ENCODE peak calls at places on chromosomes 12 and 14, in six cellular contexts. K, D, U, M, N and X are unnamed samples.

GRCh38 chr14:74784634-74785033 is 21.5 kb downstream of the YLPM1 start:
- DNase-seq in M (no peak), D (no peak), U (no peak), K (no peak), N (no peak), X (no peak)

GRCh38 chr12:123389560-123390351 is 5.8 kb downstream of the KMT5A start:
- DNase-seq in K (peak; percentile 39), D (peak; percentile 29), N (no peak), U (peak; percentile 25), M (no peak), X (no peak)

GRCh38 chr12:54300732-54301427 is at the start of gene NFE2:
- DNase-seq in N (no peak), D (peak; percentile 68), M (no peak), K (no peak), U (no peak), X (no peak)

GRCh38 chr12:66776974-66777373 is 98.1 kb upstream of the GRIP1 start:
- DNase-seq in N (peak; percentile 16), K (no peak), D (no peak), M (no peak), U (peak; percentile 22), X (peak; percentile 30)

GRCh38 chr12:96226801-96227348 is 32.7 kb downstream of the ELK3 start:
- DNase-seq in D (no peak), K (no peak), N (no peak), U (no peak), M (no peak), X (no peak)

GRCh38 chr12:11652351-11653040 is 3.0 kb downstream of the ETV6 start:
- DNase-seq in N (no peak), M (peak; percentile 40), U (no peak), D (no peak), K (no peak), X (no peak)

GRCh38 chr14:24508155-24508554 is at the start of gene CMA1:
- DNase-seq in U (no peak), N (no peak), M (no peak), K (no peak), D (no peak), X (no peak)

GRCh38 chr14:28719130-28719529 is 47.5 kb upstream of the FOXG1 start:
- DNase-seq in U (no peak), M (no peak), N (no peak), D (no peak), K (no peak), X (no peak)

GRCh38 chr12:14884458-14884878 is 1.2 kb downstream of the MGP start:
- DNase-seq in K (peak; percentile 93), M (peak; percentile 90), U (peak; percentile 47), D (peak; percentile 2), N (peak; percentile 44), X (peak; percentile 86)

GRCh38 chr12:107330901-107331431 is 237.6 kb upstream of the CRY1 start:
- DNase-seq in N (no peak), D (no peak), M (no peak), K (no peak), U (no peak), X (peak; percentile 20)

GRCh38 chr14:74478996-74479635 is 14.0 kb downstream of the NPC2 start:
- DNase-seq in K (no peak), N (no peak), U (no peak), D (peak; percentile 54), M (no peak), X (no peak)

GRCh38 chr12:128449146-128449894 is 182.3 kb downstream of the TMEM132C start:
- DNase-seq in K (no peak), D (no peak), M (no peak), U (no peak), N (no peak), X (no peak)

GRCh38 chr12:22415342-22416309 is 81.1 kb upstream of the ST8SIA1 start:
- DNase-seq in D (no peak), N (no peak), M (no peak), U (no peak), K (no peak), X (no peak)

GRCh38 chr12:109645194-109645593 is 68.4 kb upstream of the FAM222A start:
- DNase-seq in M (no peak), N (no peak), K (no peak), U (no peak), D (no peak), X (no peak)

GRCh38 chr12:32504626-32505025 is 105.3 kb downstream of the FGD4 start:
- DNase-seq in K (no peak), U (no peak), M (no peak), N (no peak), D (no peak), X (no peak)

GRCh38 chr12:131167334-131167733 is 213.6 kb downstream of the ADGRD1 start:
- DNase-seq in U (no peak), D (no peak), N (no peak), M (peak; percentile 52), K (peak; percentile 49), X (no peak)

GRCh38 chr14:44154889-44155288 is 352.2 kb downstream of the FSCB start:
- DNase-seq in M (no peak), D (no peak), U (no peak), K (no peak), N (no peak), X (no peak)

GRCh38 chr12:56160160-56160763 is 2.1 kb downstream of the MYL6 start:
- DNase-seq in U (peak; percentile 38), D (no peak), N (no peak), M (no peak), K (no peak), X (peak; percentile 74)

GRCh38 chr14:75303415-75303814 is 24.8 kb downstream of the FOS start:
- DNase-seq in N (no peak), M (peak; percentile 75), D (peak; percentile 91), K (peak; percentile 61), U (peak; percentile 37), X (peak; percentile 65)

GRCh38 chr12:13008741-13009380 is 8.8 kb upstream of the HEBP1 start:
- DNase-seq in D (no peak), M (no peak), U (no peak), N (no peak), K (no peak), X (no peak)

GRCh38 chr12:110501378-110501721 is 561 bp downstream of the VPS29 start:
- DNase-seq in N (no peak), D (no peak), M (peak; percentile 25), K (no peak), U (peak; percentile 27), X (no peak)

GRCh38 chr12:50387487-50387886 is 8.9 kb downstream of the FAM186A start:
- DNase-seq in M (no peak), D (no peak), U (no peak), K (no peak), N (no peak), X (no peak)

GRCh38 chr12:10943167-10943566 is 4.1 kb upstream of the TAS2R14 start:
- DNase-seq in M (no peak), N (no peak), K (no peak), D (no peak), U (no peak), X (no peak)

GRCh38 chr12:53571295-53571694 is 54.9 kb downstream of the ATF7 start:
- DNase-seq in N (no peak), K (no peak), U (no peak), D (no peak), M (no peak), X (peak; percentile 6)

GRCh38 chr14:78071016-78071549 is 99.1 kb upstream of the NRXN3 start:
- DNase-seq in K (no peak), M (no peak), N (no peak), D (no peak), U (no peak), X (no peak)

GRCh38 chr12:45498645-45499044 is 230.9 kb upstream of the ARID2 start:
- DNase-seq in U (no peak), K (no peak), M (no peak), D (no peak), N (no peak), X (no peak)

GRCh38 chr14:59787045-59787674 is 83.4 kb downstream of the RTN1 start:
- DNase-seq in K (no peak), U (no peak), M (no peak), N (no peak), D (no peak), X (no peak)

GRCh38 chr12:77049767-77050353 is 15.5 kb downstream of the E2F7 start:
- DNase-seq in D (peak; percentile 28), K (no peak), U (no peak), N (no peak), M (peak; percentile 44), X (peak; percentile 41)

GRCh38 chr14:35925319-35925718 is 99.2 kb downstream of the BRMS1L start:
- DNase-seq in K (no peak), D (no peak), N (no peak), U (no peak), M (no peak), X (no peak)

GRCh38 chr12:98593351-98594049 is at the start of gene SLC25A3:
- DNase-seq in K (peak; percentile 97), M (peak; percentile 92), N (peak; percentile 86), U (peak; percentile 92), D (peak; percentile 96), X (peak; percentile 92)

GRCh38 chr12:6450869-6451347 is 934 bp upstream of the TAPBPL start:
- DNase-seq in D (no peak), M (peak; percentile 18), K (peak; percentile 67), N (no peak), U (no peak), X (no peak)